ENCODE peak calls at places on chromosomes 1 and 21, in seven cellular contexts. One of them, this sample, is unnamed.

GRCh38 chr1:20601123-20601825 is 12.4 kb downstream of the CDA start:
- DNase-seq in occipital lobe: no peak
- DNase-seq in stimulated activated CD4-positive, alpha-beta T cell treated with anti-CD3 and anti-CD28 coated beads, TNF-alpha, amount 100 ng/mL, for 1 hour: no peak
- DNase-seq in NAMALWA: peak
- DNase-seq in COR-L47: no peak
- DNase-seq in NCI-H1436: no peak
- DNase-seq in amniotic stem cell: no peak
- DNase-seq in this sample: peak

GRCh38 chr1:96291468-96291867 is 430.1 kb upstream of the PTBP2 start:
- DNase-seq in occipital lobe: no peak
- DNase-seq in stimulated activated CD4-positive, alpha-beta T cell treated with anti-CD3 and anti-CD28 coated beads, TNF-alpha, amount 100 ng/mL, for 1 hour: no peak
- DNase-seq in NAMALWA: no peak
- DNase-seq in COR-L47: no peak
- DNase-seq in NCI-H1436: no peak
- DNase-seq in amniotic stem cell: no peak
- DNase-seq in this sample: peak

GRCh38 chr1:174938306-174939000 is 61.3 kb upstream of the CACYBP start:
- DNase-seq in occipital lobe: no peak
- DNase-seq in stimulated activated CD4-positive, alpha-beta T cell treated with anti-CD3 and anti-CD28 coated beads, TNF-alpha, amount 100 ng/mL, for 1 hour: no peak
- DNase-seq in NAMALWA: peak
- DNase-seq in COR-L47: no peak
- DNase-seq in NCI-H1436: no peak
- DNase-seq in amniotic stem cell: no peak
- DNase-seq in this sample: no peak

GRCh38 chr1:226912587-226913176 is 27.4 kb upstream of the COQ8A start:
- DNase-seq in occipital lobe: no peak
- DNase-seq in stimulated activated CD4-positive, alpha-beta T cell treated with anti-CD3 and anti-CD28 coated beads, TNF-alpha, amount 100 ng/mL, for 1 hour: no peak
- DNase-seq in NAMALWA: no peak
- DNase-seq in COR-L47: peak
- DNase-seq in NCI-H1436: no peak
- DNase-seq in amniotic stem cell: no peak
- DNase-seq in this sample: peak

GRCh38 chr1:14733053-14733778 is 134.7 kb downstream of the KAZN start:
- DNase-seq in occipital lobe: no peak
- DNase-seq in stimulated activated CD4-positive, alpha-beta T cell treated with anti-CD3 and anti-CD28 coated beads, TNF-alpha, amount 100 ng/mL, for 1 hour: no peak
- DNase-seq in NAMALWA: no peak
- DNase-seq in COR-L47: no peak
- DNase-seq in NCI-H1436: no peak
- DNase-seq in amniotic stem cell: no peak
- DNase-seq in this sample: peak

GRCh38 chr1:151133339-151133761 is 13.1 kb downstream of the SEMA6C start:
- DNase-seq in occipital lobe: no peak
- DNase-seq in stimulated activated CD4-positive, alpha-beta T cell treated with anti-CD3 and anti-CD28 coated beads, TNF-alpha, amount 100 ng/mL, for 1 hour: no peak
- DNase-seq in NAMALWA: no peak
- DNase-seq in COR-L47: no peak
- DNase-seq in NCI-H1436: no peak
- DNase-seq in amniotic stem cell: no peak
- DNase-seq in this sample: no peak

GRCh38 chr1:235649722-235650163 is at the start of gene GNG4:
- DNase-seq in occipital lobe: no peak
- DNase-seq in stimulated activated CD4-positive, alpha-beta T cell treated with anti-CD3 and anti-CD28 coated beads, TNF-alpha, amount 100 ng/mL, for 1 hour: no peak
- DNase-seq in NAMALWA: no peak
- DNase-seq in COR-L47: peak
- DNase-seq in NCI-H1436: peak
- DNase-seq in amniotic stem cell: no peak
- DNase-seq in this sample: no peak

GRCh38 chr1:65846911-65847310 is 54.2 kb downstream of the PDE4B start:
- DNase-seq in occipital lobe: no peak
- DNase-seq in stimulated activated CD4-positive, alpha-beta T cell treated with anti-CD3 and anti-CD28 coated beads, TNF-alpha, amount 100 ng/mL, for 1 hour: no peak
- DNase-seq in NAMALWA: no peak
- DNase-seq in COR-L47: no peak
- DNase-seq in NCI-H1436: no peak
- DNase-seq in amniotic stem cell: no peak
- DNase-seq in this sample: no peak

GRCh38 chr1:111737216-111738132 is 1.7 kb downstream of the INKA2 start:
- DNase-seq in occipital lobe: no peak
- DNase-seq in stimulated activated CD4-positive, alpha-beta T cell treated with anti-CD3 and anti-CD28 coated beads, TNF-alpha, amount 100 ng/mL, for 1 hour: no peak
- DNase-seq in NAMALWA: peak
- DNase-seq in COR-L47: no peak
- DNase-seq in NCI-H1436: no peak
- DNase-seq in amniotic stem cell: no peak
- DNase-seq in this sample: no peak

GRCh38 chr1:221435510-221435909 is 306.4 kb downstream of the DUSP10 start:
- DNase-seq in occipital lobe: no peak
- DNase-seq in stimulated activated CD4-positive, alpha-beta T cell treated with anti-CD3 and anti-CD28 coated beads, TNF-alpha, amount 100 ng/mL, for 1 hour: no peak
- DNase-seq in NAMALWA: peak
- DNase-seq in COR-L47: peak
- DNase-seq in NCI-H1436: peak
- DNase-seq in amniotic stem cell: peak
- DNase-seq in this sample: peak

GRCh38 chr1:161531986-161532875 is 7.9 kb downstream of the HSPA6 start:
- DNase-seq in occipital lobe: peak
- DNase-seq in stimulated activated CD4-positive, alpha-beta T cell treated with anti-CD3 and anti-CD28 coated beads, TNF-alpha, amount 100 ng/mL, for 1 hour: no peak
- DNase-seq in NAMALWA: peak
- DNase-seq in COR-L47: no peak
- DNase-seq in NCI-H1436: no peak
- DNase-seq in amniotic stem cell: no peak
- DNase-seq in this sample: no peak

GRCh38 chr1:169708633-169709032 is 2.8 kb downstream of the SELL start:
- DNase-seq in occipital lobe: no peak
- DNase-seq in stimulated activated CD4-positive, alpha-beta T cell treated with anti-CD3 and anti-CD28 coated beads, TNF-alpha, amount 100 ng/mL, for 1 hour: no peak
- DNase-seq in NAMALWA: no peak
- DNase-seq in COR-L47: no peak
- DNase-seq in NCI-H1436: no peak
- DNase-seq in amniotic stem cell: no peak
- DNase-seq in this sample: no peak

GRCh38 chr1:180234369-180235076 is 4.5 kb downstream of the LHX4 start:
- DNase-seq in occipital lobe: no peak
- DNase-seq in stimulated activated CD4-positive, alpha-beta T cell treated with anti-CD3 and anti-CD28 coated beads, TNF-alpha, amount 100 ng/mL, for 1 hour: no peak
- DNase-seq in NAMALWA: no peak
- DNase-seq in COR-L47: no peak
- DNase-seq in NCI-H1436: no peak
- DNase-seq in amniotic stem cell: no peak
- DNase-seq in this sample: no peak

GRCh38 chr1:233025156-233025555 is 74.7 kb downstream of the NTPCR start:
- DNase-seq in occipital lobe: no peak
- DNase-seq in stimulated activated CD4-positive, alpha-beta T cell treated with anti-CD3 and anti-CD28 coated beads, TNF-alpha, amount 100 ng/mL, for 1 hour: no peak
- DNase-seq in NAMALWA: peak
- DNase-seq in COR-L47: no peak
- DNase-seq in NCI-H1436: no peak
- DNase-seq in amniotic stem cell: no peak
- DNase-seq in this sample: no peak

GRCh38 chr1:4176841-4177240 is 276.8 kb upstream of the C1orf174 start:
- DNase-seq in occipital lobe: no peak
- DNase-seq in stimulated activated CD4-positive, alpha-beta T cell treated with anti-CD3 and anti-CD28 coated beads, TNF-alpha, amount 100 ng/mL, for 1 hour: no peak
- DNase-seq in NAMALWA: no peak
- DNase-seq in COR-L47: no peak
- DNase-seq in NCI-H1436: peak
- DNase-seq in amniotic stem cell: no peak
- DNase-seq in this sample: no peak

GRCh38 chr21:38140192-38140905 is 116.4 kb upstream of the KCNJ15 start:
- DNase-seq in occipital lobe: no peak
- DNase-seq in stimulated activated CD4-positive, alpha-beta T cell treated with anti-CD3 and anti-CD28 coated beads, TNF-alpha, amount 100 ng/mL, for 1 hour: no peak
- DNase-seq in NAMALWA: no peak
- DNase-seq in COR-L47: peak
- DNase-seq in NCI-H1436: peak
- DNase-seq in amniotic stem cell: no peak
- DNase-seq in this sample: peak

GRCh38 chr1:77024500-77024899 is 157.2 kb downstream of the ST6GALNAC5 start:
- DNase-seq in occipital lobe: no peak
- DNase-seq in stimulated activated CD4-positive, alpha-beta T cell treated with anti-CD3 and anti-CD28 coated beads, TNF-alpha, amount 100 ng/mL, for 1 hour: no peak
- DNase-seq in NAMALWA: no peak
- DNase-seq in COR-L47: no peak
- DNase-seq in NCI-H1436: no peak
- DNase-seq in amniotic stem cell: no peak
- DNase-seq in this sample: no peak

GRCh38 chr1:12434174-12434573 is 183.8 kb downstream of the DHRS3 start:
- DNase-seq in occipital lobe: peak
- DNase-seq in stimulated activated CD4-positive, alpha-beta T cell treated with anti-CD3 and anti-CD28 coated beads, TNF-alpha, amount 100 ng/mL, for 1 hour: peak
- DNase-seq in NAMALWA: no peak
- DNase-seq in COR-L47: no peak
- DNase-seq in NCI-H1436: no peak
- DNase-seq in amniotic stem cell: no peak
- DNase-seq in this sample: peak

GRCh38 chr1:183306317-183307042 is 111.7 kb downstream of the NMNAT2 start:
- DNase-seq in occipital lobe: no peak
- DNase-seq in stimulated activated CD4-positive, alpha-beta T cell treated with anti-CD3 and anti-CD28 coated beads, TNF-alpha, amount 100 ng/mL, for 1 hour: no peak
- DNase-seq in NAMALWA: peak
- DNase-seq in COR-L47: no peak
- DNase-seq in NCI-H1436: no peak
- DNase-seq in amniotic stem cell: no peak
- DNase-seq in this sample: no peak

GRCh38 chr21:31879251-31879650 is 6.4 kb downstream of the HUNK start:
- DNase-seq in occipital lobe: no peak
- DNase-seq in stimulated activated CD4-positive, alpha-beta T cell treated with anti-CD3 and anti-CD28 coated beads, TNF-alpha, amount 100 ng/mL, for 1 hour: no peak
- DNase-seq in NAMALWA: no peak
- DNase-seq in COR-L47: no peak
- DNase-seq in NCI-H1436: no peak
- DNase-seq in amniotic stem cell: no peak
- DNase-seq in this sample: no peak

GRCh38 chr1:29719253-29719652 is 482.9 kb downstream of the PTPRU start:
- DNase-seq in occipital lobe: no peak
- DNase-seq in stimulated activated CD4-positive, alpha-beta T cell treated with anti-CD3 and anti-CD28 coated beads, TNF-alpha, amount 100 ng/mL, for 1 hour: no peak
- DNase-seq in NAMALWA: no peak
- DNase-seq in COR-L47: no peak
- DNase-seq in NCI-H1436: no peak
- DNase-seq in amniotic stem cell: no peak
- DNase-seq in this sample: peak

GRCh38 chr1:179055930-179056329 is 25.9 kb upstream of the TOR3A start:
- DNase-seq in occipital lobe: no peak
- DNase-seq in stimulated activated CD4-positive, alpha-beta T cell treated with anti-CD3 and anti-CD28 coated beads, TNF-alpha, amount 100 ng/mL, for 1 hour: no peak
- DNase-seq in NAMALWA: no peak
- DNase-seq in COR-L47: no peak
- DNase-seq in NCI-H1436: no peak
- DNase-seq in amniotic stem cell: no peak
- DNase-seq in this sample: peak

GRCh38 chr21:41365377-41366107 is 3.7 kb downstream of the MX2 start:
- DNase-seq in occipital lobe: no peak
- DNase-seq in stimulated activated CD4-positive, alpha-beta T cell treated with anti-CD3 and anti-CD28 coated beads, TNF-alpha, amount 100 ng/mL, for 1 hour: no peak
- DNase-seq in NAMALWA: no peak
- DNase-seq in COR-L47: no peak
- DNase-seq in NCI-H1436: no peak
- DNase-seq in amniotic stem cell: no peak
- DNase-seq in this sample: no peak

GRCh38 chr1:94805912-94806311 is 14.2 kb upstream of the SLC44A3 start:
- DNase-seq in occipital lobe: peak
- DNase-seq in stimulated activated CD4-positive, alpha-beta T cell treated with anti-CD3 and anti-CD28 coated beads, TNF-alpha, amount 100 ng/mL, for 1 hour: no peak
- DNase-seq in NAMALWA: peak
- DNase-seq in COR-L47: no peak
- DNase-seq in NCI-H1436: peak
- DNase-seq in amniotic stem cell: peak
- DNase-seq in this sample: peak

GRCh38 chr1:230141002-230141648 is 74.1 kb downstream of the GALNT2 start:
- DNase-seq in occipital lobe: no peak
- DNase-seq in stimulated activated CD4-positive, alpha-beta T cell treated with anti-CD3 and anti-CD28 coated beads, TNF-alpha, amount 100 ng/mL, for 1 hour: no peak
- DNase-seq in NAMALWA: no peak
- DNase-seq in COR-L47: no peak
- DNase-seq in NCI-H1436: no peak
- DNase-seq in amniotic stem cell: no peak
- DNase-seq in this sample: no peak

GRCh38 chr1:153777648-153778047 is 2.4 kb downstream of the SLC27A3 start:
- DNase-seq in occipital lobe: no peak
- DNase-seq in stimulated activated CD4-positive, alpha-beta T cell treated with anti-CD3 and anti-CD28 coated beads, TNF-alpha, amount 100 ng/mL, for 1 hour: no peak
- DNase-seq in NAMALWA: no peak
- DNase-seq in COR-L47: no peak
- DNase-seq in NCI-H1436: no peak
- DNase-seq in amniotic stem cell: no peak
- DNase-seq in this sample: peak

GRCh38 chr21:35484856-35485255 is 435.8 kb upstream of the RUNX1 start:
- DNase-seq in occipital lobe: no peak
- DNase-seq in stimulated activated CD4-positive, alpha-beta T cell treated with anti-CD3 and anti-CD28 coated beads, TNF-alpha, amount 100 ng/mL, for 1 hour: no peak
- DNase-seq in NAMALWA: no peak
- DNase-seq in COR-L47: no peak
- DNase-seq in NCI-H1436: no peak
- DNase-seq in amniotic stem cell: no peak
- DNase-seq in this sample: no peak

GRCh38 chr1:226207048-226207447 is 16.4 kb upstream of the MIXL1 start:
- DNase-seq in occipital lobe: no peak
- DNase-seq in stimulated activated CD4-positive, alpha-beta T cell treated with anti-CD3 and anti-CD28 coated beads, TNF-alpha, amount 100 ng/mL, for 1 hour: no peak
- DNase-seq in NAMALWA: no peak
- DNase-seq in COR-L47: no peak
- DNase-seq in NCI-H1436: no peak
- DNase-seq in amniotic stem cell: no peak
- DNase-seq in this sample: no peak

GRCh38 chr1:1775364-1776226 is 2.7 kb downstream of the NADK start:
- DNase-seq in occipital lobe: no peak
- DNase-seq in stimulated activated CD4-positive, alpha-beta T cell treated with anti-CD3 and anti-CD28 coated beads, TNF-alpha, amount 100 ng/mL, for 1 hour: no peak
- DNase-seq in NAMALWA: peak
- DNase-seq in COR-L47: no peak
- DNase-seq in NCI-H1436: no peak
- DNase-seq in amniotic stem cell: no peak
- DNase-seq in this sample: no peak

GRCh38 chr1:231748744-231749143 is 122.2 kb downstream of the DISC1 start:
- DNase-seq in occipital lobe: no peak
- DNase-seq in stimulated activated CD4-positive, alpha-beta T cell treated with anti-CD3 and anti-CD28 coated beads, TNF-alpha, amount 100 ng/mL, for 1 hour: no peak
- DNase-seq in NAMALWA: no peak
- DNase-seq in COR-L47: peak
- DNase-seq in NCI-H1436: no peak
- DNase-seq in amniotic stem cell: no peak
- DNase-seq in this sample: no peak

GRCh38 chr1:59393211-59394180 is 96.6 kb downstream of the FGGY start:
- DNase-seq in occipital lobe: no peak
- DNase-seq in stimulated activated CD4-positive, alpha-beta T cell treated with anti-CD3 and anti-CD28 coated beads, TNF-alpha, amount 100 ng/mL, for 1 hour: no peak
- DNase-seq in NAMALWA: no peak
- DNase-seq in COR-L47: peak
- DNase-seq in NCI-H1436: no peak
- DNase-seq in amniotic stem cell: peak
- DNase-seq in this sample: no peak